ENCODE peak calls at places on chromosomes 1 and 21, in eight cellular contexts. One of them, this sample, is unnamed.

GRCh38 chr1:36520056-36520455 is 37.3 kb upstream of the CSF3R start:
- DNase-seq in iPS-NIHi11: no peak
- DNase-seq in mucosa of descending colon: no peak
- DNase-seq in endothelial cell: no peak
- DNase-seq in B cell: no peak
- DNase-seq in MV-4-11: no peak
- DNase-seq in stimulated activated CD4-positive, alpha-beta T cell treated with anti-CD3 and anti-CD28 coated beads, Interleukin-2, amount 100 ng/mL, for 48 hours: no peak
- DNase-seq in cardiac muscle cell: no peak
- DNase-seq in this sample: no peak

GRCh38 chr1:208476825-208477170 is 232.6 kb upstream of the PLXNA2 start:
- DNase-seq in iPS-NIHi11: no peak
- DNase-seq in mucosa of descending colon: no peak
- DNase-seq in endothelial cell: no peak
- DNase-seq in B cell: no peak
- DNase-seq in MV-4-11: no peak
- DNase-seq in stimulated activated CD4-positive, alpha-beta T cell treated with anti-CD3 and anti-CD28 coated beads, Interleukin-2, amount 100 ng/mL, for 48 hours: no peak
- DNase-seq in cardiac muscle cell: no peak
- DNase-seq in this sample: no peak

GRCh38 chr1:33374336-33375105 is 53.6 kb upstream of the A3GALT2 start:
- DNase-seq in iPS-NIHi11: no peak
- DNase-seq in mucosa of descending colon: no peak
- DNase-seq in endothelial cell: no peak
- DNase-seq in B cell: no peak
- DNase-seq in MV-4-11: no peak
- DNase-seq in stimulated activated CD4-positive, alpha-beta T cell treated with anti-CD3 and anti-CD28 coated beads, Interleukin-2, amount 100 ng/mL, for 48 hours: no peak
- DNase-seq in cardiac muscle cell: no peak
- DNase-seq in this sample: no peak

GRCh38 chr21:35202431-35202830 is 153.3 kb upstream of the RUNX1 start:
- DNase-seq in iPS-NIHi11: no peak
- DNase-seq in mucosa of descending colon: no peak
- DNase-seq in endothelial cell: no peak
- DNase-seq in B cell: no peak
- DNase-seq in MV-4-11: no peak
- DNase-seq in stimulated activated CD4-positive, alpha-beta T cell treated with anti-CD3 and anti-CD28 coated beads, Interleukin-2, amount 100 ng/mL, for 48 hours: no peak
- DNase-seq in cardiac muscle cell: no peak
- DNase-seq in this sample: no peak

GRCh38 chr1:56477164-56478111 is 101.9 kb downstream of the PLPP3 start:
- DNase-seq in iPS-NIHi11: peak
- DNase-seq in mucosa of descending colon: peak
- DNase-seq in endothelial cell: peak
- DNase-seq in B cell: no peak
- DNase-seq in MV-4-11: no peak
- DNase-seq in stimulated activated CD4-positive, alpha-beta T cell treated with anti-CD3 and anti-CD28 coated beads, Interleukin-2, amount 100 ng/mL, for 48 hours: no peak
- DNase-seq in cardiac muscle cell: no peak
- DNase-seq in this sample: peak

GRCh38 chr21:42252267-42252666 is 33.3 kb downstream of the ABCG1 start:
- DNase-seq in iPS-NIHi11: no peak
- DNase-seq in mucosa of descending colon: no peak
- DNase-seq in endothelial cell: no peak
- DNase-seq in B cell: no peak
- DNase-seq in MV-4-11: no peak
- DNase-seq in stimulated activated CD4-positive, alpha-beta T cell treated with anti-CD3 and anti-CD28 coated beads, Interleukin-2, amount 100 ng/mL, for 48 hours: no peak
- DNase-seq in cardiac muscle cell: no peak
- DNase-seq in this sample: no peak

GRCh38 chr1:1433804-1434130 is 1.7 kb upstream of the VWA1 start:
- DNase-seq in iPS-NIHi11: peak
- DNase-seq in mucosa of descending colon: peak
- DNase-seq in endothelial cell: no peak
- DNase-seq in B cell: no peak
- DNase-seq in MV-4-11: peak
- DNase-seq in stimulated activated CD4-positive, alpha-beta T cell treated with anti-CD3 and anti-CD28 coated beads, Interleukin-2, amount 100 ng/mL, for 48 hours: peak
- DNase-seq in cardiac muscle cell: no peak
- DNase-seq in this sample: no peak

GRCh38 chr1:183562701-183563100 is 27.6 kb downstream of the NCF2 start:
- DNase-seq in iPS-NIHi11: no peak
- DNase-seq in mucosa of descending colon: no peak
- DNase-seq in endothelial cell: no peak
- DNase-seq in B cell: no peak
- DNase-seq in MV-4-11: no peak
- DNase-seq in stimulated activated CD4-positive, alpha-beta T cell treated with anti-CD3 and anti-CD28 coated beads, Interleukin-2, amount 100 ng/mL, for 48 hours: no peak
- DNase-seq in cardiac muscle cell: no peak
- DNase-seq in this sample: no peak

GRCh38 chr1:9308236-9308635 is 15.5 kb downstream of the SPSB1 start:
- DNase-seq in iPS-NIHi11: no peak
- DNase-seq in mucosa of descending colon: no peak
- DNase-seq in endothelial cell: no peak
- DNase-seq in B cell: no peak
- DNase-seq in MV-4-11: no peak
- DNase-seq in stimulated activated CD4-positive, alpha-beta T cell treated with anti-CD3 and anti-CD28 coated beads, Interleukin-2, amount 100 ng/mL, for 48 hours: no peak
- DNase-seq in cardiac muscle cell: no peak
- DNase-seq in this sample: no peak

GRCh38 chr21:45555251-45555556 is 13.0 kb upstream of the SLC19A1 start:
- DNase-seq in iPS-NIHi11: peak
- DNase-seq in mucosa of descending colon: no peak
- DNase-seq in endothelial cell: no peak
- DNase-seq in B cell: no peak
- DNase-seq in MV-4-11: no peak
- DNase-seq in stimulated activated CD4-positive, alpha-beta T cell treated with anti-CD3 and anti-CD28 coated beads, Interleukin-2, amount 100 ng/mL, for 48 hours: no peak
- DNase-seq in cardiac muscle cell: no peak
- DNase-seq in this sample: no peak

GRCh38 chr1:203000217-203000944 is 6.8 kb upstream of the TMEM183A start:
- DNase-seq in iPS-NIHi11: no peak
- DNase-seq in mucosa of descending colon: no peak
- DNase-seq in endothelial cell: no peak
- DNase-seq in B cell: no peak
- DNase-seq in MV-4-11: no peak
- DNase-seq in stimulated activated CD4-positive, alpha-beta T cell treated with anti-CD3 and anti-CD28 coated beads, Interleukin-2, amount 100 ng/mL, for 48 hours: no peak
- DNase-seq in cardiac muscle cell: no peak
- DNase-seq in this sample: no peak

GRCh38 chr1:10515627-10516026 is 40.9 kb downstream of the PEX14 start:
- DNase-seq in iPS-NIHi11: no peak
- DNase-seq in mucosa of descending colon: no peak
- DNase-seq in endothelial cell: no peak
- DNase-seq in B cell: no peak
- DNase-seq in MV-4-11: peak
- DNase-seq in stimulated activated CD4-positive, alpha-beta T cell treated with anti-CD3 and anti-CD28 coated beads, Interleukin-2, amount 100 ng/mL, for 48 hours: no peak
- DNase-seq in cardiac muscle cell: no peak
- DNase-seq in this sample: no peak

GRCh38 chr1:19616489-19616888 is 27.6 kb upstream of the NBL1 start:
- DNase-seq in iPS-NIHi11: no peak
- DNase-seq in mucosa of descending colon: no peak
- DNase-seq in endothelial cell: no peak
- DNase-seq in B cell: no peak
- DNase-seq in MV-4-11: no peak
- DNase-seq in stimulated activated CD4-positive, alpha-beta T cell treated with anti-CD3 and anti-CD28 coated beads, Interleukin-2, amount 100 ng/mL, for 48 hours: no peak
- DNase-seq in cardiac muscle cell: no peak
- DNase-seq in this sample: no peak

GRCh38 chr1:116540088-116540487 is 30.7 kb downstream of the CD58 start:
- DNase-seq in iPS-NIHi11: no peak
- DNase-seq in mucosa of descending colon: no peak
- DNase-seq in endothelial cell: no peak
- DNase-seq in B cell: no peak
- DNase-seq in MV-4-11: peak
- DNase-seq in stimulated activated CD4-positive, alpha-beta T cell treated with anti-CD3 and anti-CD28 coated beads, Interleukin-2, amount 100 ng/mL, for 48 hours: no peak
- DNase-seq in cardiac muscle cell: no peak
- DNase-seq in this sample: no peak

GRCh38 chr1:59751801-59752200 is 62.9 kb upstream of the HOOK1 start:
- DNase-seq in iPS-NIHi11: no peak
- DNase-seq in mucosa of descending colon: no peak
- DNase-seq in endothelial cell: no peak
- DNase-seq in B cell: no peak
- DNase-seq in MV-4-11: no peak
- DNase-seq in stimulated activated CD4-positive, alpha-beta T cell treated with anti-CD3 and anti-CD28 coated beads, Interleukin-2, amount 100 ng/mL, for 48 hours: no peak
- DNase-seq in cardiac muscle cell: no peak
- DNase-seq in this sample: no peak

GRCh38 chr1:98985687-98986086 is 19.0 kb downstream of the PLPPR5 start:
- DNase-seq in iPS-NIHi11: no peak
- DNase-seq in mucosa of descending colon: no peak
- DNase-seq in endothelial cell: no peak
- DNase-seq in B cell: no peak
- DNase-seq in MV-4-11: no peak
- DNase-seq in stimulated activated CD4-positive, alpha-beta T cell treated with anti-CD3 and anti-CD28 coated beads, Interleukin-2, amount 100 ng/mL, for 48 hours: no peak
- DNase-seq in cardiac muscle cell: no peak
- DNase-seq in this sample: no peak

GRCh38 chr1:206575165-206575893 is 36.9 kb downstream of the EIF2D start:
- DNase-seq in iPS-NIHi11: no peak
- DNase-seq in mucosa of descending colon: no peak
- DNase-seq in endothelial cell: no peak
- DNase-seq in B cell: peak
- DNase-seq in MV-4-11: peak
- DNase-seq in stimulated activated CD4-positive, alpha-beta T cell treated with anti-CD3 and anti-CD28 coated beads, Interleukin-2, amount 100 ng/mL, for 48 hours: no peak
- DNase-seq in cardiac muscle cell: peak
- DNase-seq in this sample: peak

GRCh38 chr1:200917291-200917817 is 22.7 kb downstream of the INAVA start:
- DNase-seq in iPS-NIHi11: no peak
- DNase-seq in mucosa of descending colon: peak
- DNase-seq in endothelial cell: no peak
- DNase-seq in B cell: no peak
- DNase-seq in MV-4-11: no peak
- DNase-seq in stimulated activated CD4-positive, alpha-beta T cell treated with anti-CD3 and anti-CD28 coated beads, Interleukin-2, amount 100 ng/mL, for 48 hours: no peak
- DNase-seq in cardiac muscle cell: peak
- DNase-seq in this sample: no peak

GRCh38 chr1:9201421-9202239 is 32.9 kb upstream of the H6PD start:
- DNase-seq in iPS-NIHi11: no peak
- DNase-seq in mucosa of descending colon: no peak
- DNase-seq in endothelial cell: no peak
- DNase-seq in B cell: no peak
- DNase-seq in MV-4-11: peak
- DNase-seq in stimulated activated CD4-positive, alpha-beta T cell treated with anti-CD3 and anti-CD28 coated beads, Interleukin-2, amount 100 ng/mL, for 48 hours: no peak
- DNase-seq in cardiac muscle cell: no peak
- DNase-seq in this sample: no peak

GRCh38 chr1:1894354-1895049 is 3.6 kb upstream of the GNB1 start:
- DNase-seq in iPS-NIHi11: no peak
- DNase-seq in mucosa of descending colon: peak
- DNase-seq in endothelial cell: no peak
- DNase-seq in B cell: no peak
- DNase-seq in MV-4-11: no peak
- DNase-seq in stimulated activated CD4-positive, alpha-beta T cell treated with anti-CD3 and anti-CD28 coated beads, Interleukin-2, amount 100 ng/mL, for 48 hours: no peak
- DNase-seq in cardiac muscle cell: no peak
- DNase-seq in this sample: no peak

This sample was measured in Ammon's horn.